ENCODE peak calls at places on chromosomes 7 and 10, in eight cellular contexts. M is A172, U is fibroblast of gingiva, W is AG09309, L is NB4, I is EL, X is Calu3, E is NCI-H524. B is an unnamed sample.

GRCh38 chr7:86453454-86453853 is 190.3 kb upstream of the GRM3 start:
- DNase-seq in U (no peak), W (no peak), I (no peak), M (no peak), E (no peak), X (no peak), L (no peak), B (no peak)

GRCh38 chr10:72013202-72013945 is 49.2 kb downstream of the CHST3 start:
- DNase-seq in L (no peak), E (no peak), U (no peak), X (no peak), I (no peak), W (no peak), M (no peak), B (no peak)

GRCh38 chr10:90652519-90652918 is 205.3 kb downstream of the HTR7 start:
- DNase-seq in W (no peak), M (peak), E (no peak), X (no peak), I (no peak), U (no peak), L (peak), B (peak)

GRCh38 chr7:75663302-75663907 is 75.3 kb downstream of the HIP1 start:
- DNase-seq in X (no peak), U (no peak), W (no peak), M (no peak), E (no peak), L (no peak), I (no peak), B (no peak)

GRCh38 chr7:20786779-20787651 is at the start of gene SP8:
- DNase-seq in W (no peak), U (no peak), X (peak), L (peak), I (no peak), E (peak), M (no peak), B (peak)

GRCh38 chr7:77697535-77697831 is 1.2 kb downstream of the RSBN1L start:
- DNase-seq in X (no peak), M (no peak), I (no peak), U (no peak), L (peak), W (no peak), E (no peak), B (no peak)

GRCh38 chr10:102511562-102512274 is 7.9 kb downstream of the SUFU start:
- DNase-seq in M (no peak), E (no peak), X (no peak), W (no peak), L (peak), I (no peak), U (no peak), B (no peak)

GRCh38 chr10:95260909-95261552 is 29.8 kb downstream of the PDLIM1 start:
- DNase-seq in E (no peak), U (no peak), M (peak), W (no peak), I (peak), X (no peak), L (no peak), B (peak)

GRCh38 chr7:2093214-2093840 is 139.4 kb downstream of the MAD1L1 start:
- DNase-seq in E (no peak), M (no peak), I (no peak), L (no peak), U (peak), W (no peak), X (no peak), B (no peak)

GRCh38 chr10:120479506-120479905 is 22.5 kb downstream of the PLPP4 start:
- DNase-seq in W (no peak), U (no peak), M (no peak), L (no peak), X (no peak), E (no peak), I (no peak), B (no peak)

GRCh38 chr7:105261689-105262088 is 127.0 kb downstream of the SRPK2 start:
- DNase-seq in W (no peak), E (peak), L (peak), U (no peak), M (no peak), X (no peak), I (peak), B (no peak)

GRCh38 chr10:11874568-11875182 is 51.5 kb downstream of the PROSER2 start:
- DNase-seq in I (no peak), U (no peak), X (peak), L (no peak), M (no peak), W (no peak), E (no peak), B (no peak)

GRCh38 chr10:80544316-80544953 is 6.7 kb downstream of the SH2D4B start:
- DNase-seq in E (no peak), U (no peak), X (no peak), L (no peak), W (no peak), I (no peak), M (no peak), B (no peak)

GRCh38 chr7:43906327-43907010 is at the start of gene URGCP:
- DNase-seq in E (peak), L (peak), U (peak), M (no peak), I (peak), X (peak), W (no peak), B (peak)

B was measured in ACHN.